ENCODE peak calls at places on chromosome 1, in eight cellular contexts. W, H, T, D, A, E, F and U are unnamed samples.

GRCh38 chr1:211734791-211735190 is 59.4 kb upstream of the NEK2 start:
- DNase-seq in W (no peak), H (peak; percentile 68), T (no peak), D (peak; percentile 39), A (no peak), E (no peak), F (no peak), U (no peak)

GRCh38 chr1:215878128-215878527 is 311.0 kb downstream of the KCTD3 start:
- DNase-seq in W (no peak), H (no peak), T (no peak), D (no peak), A (no peak), E (no peak), F (no peak), U (no peak)

GRCh38 chr1:61143821-61144220 is 61.5 kb downstream of the NFIA start:
- DNase-seq in W (no peak), H (no peak), T (no peak), D (no peak), A (no peak), E (no peak), F (no peak), U (no peak)

GRCh38 chr1:198864695-198865094 is 225.9 kb downstream of the PTPRC start:
- DNase-seq in W (no peak), H (no peak), T (no peak), D (no peak), A (no peak), E (no peak), F (no peak), U (no peak)

GRCh38 chr1:236489710-236490377 is 33.9 kb upstream of the LGALS8 start:
- DNase-seq in W (no peak), H (peak; percentile 49), T (no peak), D (peak; percentile 76), A (peak; percentile 53), E (peak; percentile 46), F (peak; percentile 63), U (peak; percentile 54)

GRCh38 chr1:51519857-51520699 is 1.0 kb upstream of the EPS15 start:
- DNase-seq in W (no peak), H (no peak), T (no peak), D (no peak), A (no peak), E (no peak), F (peak; percentile 59), U (peak; percentile 90)

GRCh38 chr1:20371883-20372282 is 81.2 kb downstream of the VWA5B1 start:
- DNase-seq in W (no peak), H (no peak), T (no peak), D (no peak), A (no peak), E (no peak), F (no peak), U (no peak)

GRCh38 chr1:27884182-27884954 is 12.0 kb downstream of the THEMIS2 start:
- DNase-seq in W (peak; percentile 81), H (no peak), T (no peak), D (no peak), A (peak; percentile 31), E (no peak), F (no peak), U (no peak)

GRCh38 chr1:221776495-221777413 is 34.9 kb upstream of the DUSP10 start:
- DNase-seq in W (no peak), H (no peak), T (no peak), D (no peak), A (no peak), E (no peak), F (no peak), U (no peak)

GRCh38 chr1:95286479-95286878 is 52.5 kb downstream of the RWDD3 start:
- DNase-seq in W (no peak), H (no peak), T (no peak), D (no peak), A (peak; percentile 36), E (no peak), F (no peak), U (no peak)

GRCh38 chr1:244053831-244054230 is 2.7 kb downstream of the ZBTB18 start:
- DNase-seq in W (no peak), H (no peak), T (no peak), D (no peak), A (no peak), E (no peak), F (no peak), U (no peak)

GRCh38 chr1:95582746-95583145 is 348.7 kb downstream of the RWDD3 start:
- DNase-seq in W (no peak), H (no peak), T (no peak), D (no peak), A (no peak), E (no peak), F (no peak), U (no peak)

GRCh38 chr1:9328201-9328600 is 35.5 kb downstream of the SPSB1 start:
- DNase-seq in W (no peak), H (no peak), T (no peak), D (no peak), A (no peak), E (no peak), F (no peak), U (no peak)

GRCh38 chr1:29343908-29344307 is 107.6 kb downstream of the PTPRU start:
- DNase-seq in W (peak; percentile 52), H (no peak), T (no peak), D (no peak), A (no peak), E (no peak), F (no peak), U (no peak)

GRCh38 chr1:216566809-216567208 is 143.6 kb upstream of the USH2A start:
- DNase-seq in W (no peak), H (no peak), T (no peak), D (peak; percentile 10), A (no peak), E (no peak), F (no peak), U (peak; percentile 31)

GRCh38 chr1:227429447-227430359 is 111.4 kb upstream of the CDC42BPA start:
- DNase-seq in W (no peak), H (no peak), T (no peak), D (peak; percentile 57), A (no peak), E (no peak), F (no peak), U (no peak)

GRCh38 chr1:10941891-10942541 is 70.4 kb upstream of the TARDBP start:
- DNase-seq in W (no peak), H (peak; percentile 70), T (peak; percentile 25), D (no peak), A (peak; percentile 50), E (peak; percentile 36), F (peak; percentile 91), U (peak; percentile 33)

GRCh38 chr1:3912809-3913685 is 13.0 kb upstream of the C1orf174 start:
- DNase-seq in W (no peak), H (no peak), T (no peak), D (no peak), A (no peak), E (no peak), F (peak; percentile 35), U (no peak)

GRCh38 chr1:42922687-42923366 is 35.8 kb downstream of the SLC2A1 start:
- DNase-seq in W (peak; percentile 65), H (peak; percentile 48), T (no peak), D (peak; percentile 83), A (no peak), E (peak; percentile 71), F (peak; percentile 80), U (peak; percentile 83)

GRCh38 chr1:4605158-4605557 is 49.3 kb upstream of the AJAP1 start:
- DNase-seq in W (peak; percentile 6), H (no peak), T (no peak), D (no peak), A (no peak), E (no peak), F (no peak), U (no peak)

GRCh38 chr1:226736908-226737818 is 1.9 kb downstream of the ITPKB start:
- DNase-seq in W (peak; percentile 92), H (no peak), T (peak; percentile 27), D (no peak), A (peak; percentile 39), E (no peak), F (no peak), U (peak; percentile 45)

GRCh38 chr1:10623391-10624145 is 148.8 kb downstream of the PEX14 start:
- DNase-seq in W (peak; percentile 55), H (no peak), T (no peak), D (no peak), A (peak; percentile 14), E (no peak), F (no peak), U (no peak)

GRCh38 chr1:198934901-198935301 is 296.1 kb downstream of the PTPRC start:
- DNase-seq in W (no peak), H (no peak), T (no peak), D (peak; percentile 22), A (no peak), E (no peak), F (no peak), U (peak; percentile 50)

GRCh38 chr1:171769171-171769570 is 12.3 kb upstream of the METTL13 start:
- DNase-seq in W (no peak), H (no peak), T (no peak), D (no peak), A (no peak), E (no peak), F (no peak), U (no peak)

GRCh38 chr1:212856755-212857154 is 1.3 kb upstream of the FLVCR1 start:
- DNase-seq in W (no peak), H (no peak), T (no peak), D (no peak), A (no peak), E (no peak), F (no peak), U (no peak)

GRCh38 chr1:246773213-246773641 is 49.0 kb downstream of the SCCPDH start:
- DNase-seq in W (no peak), H (no peak), T (no peak), D (no peak), A (no peak), E (no peak), F (no peak), U (no peak)

GRCh38 chr1:230818881-230819280 is 49.4 kb downstream of the C1orf198 start:
- DNase-seq in W (no peak), H (no peak), T (no peak), D (no peak), A (no peak), E (no peak), F (no peak), U (no peak)

GRCh38 chr1:7629465-7630195 is 141.5 kb upstream of the VAMP3 start:
- DNase-seq in W (no peak), H (no peak), T (no peak), D (no peak), A (no peak), E (no peak), F (peak; percentile 25), U (peak; percentile 6)
- TF ChIP-seq POLR2A in W (no peak), H (no peak), T (no peak), D (no peak), A (no peak), E (no peak), F (no peak), U (no peak)

GRCh38 chr1:46927249-46927835 is 13.9 kb downstream of the CYP4A11 start:
- DNase-seq in W (no peak), H (no peak), T (no peak), D (no peak), A (no peak), E (no peak), F (no peak), U (no peak)
- TF ChIP-seq POLR2A in W (no peak), H (no peak), T (no peak), D (no peak), A (no peak), E (no peak), F (no peak), U (no peak)

GRCh38 chr1:31562707-31563360 is 13.5 kb upstream of the TINAGL1 start:
- DNase-seq in W (no peak), H (no peak), T (no peak), D (no peak), A (no peak), E (no peak), F (no peak), U (no peak)
- TF ChIP-seq POLR2A in W (no peak), H (no peak), T (no peak), D (no peak), A (no peak), E (no peak), F (no peak), U (no peak)

GRCh38 chr1:228889289-228889688 is 154.0 kb downstream of the RHOU start:
- DNase-seq in W (no peak), H (no peak), T (no peak), D (no peak), A (no peak), E (no peak), F (no peak), U (no peak)
- TF ChIP-seq POLR2A in W (no peak), H (no peak), T (no peak), D (no peak), A (no peak), E (no peak), F (no peak), U (no peak)